ENCODE peak calls at places on chromosomes 11 and 22, in four cellular contexts. Z, L, S and J are unnamed samples.

GRCh38 chr11:118263694-118264567 is at the start of gene MPZL2:
- DNase-seq in Z (no peak), S (no peak), L (no peak), J (peak; percentile 95)

GRCh38 chr22:30422481-30423295 is 2.9 kb upstream of the MTFP1 start:
- DNase-seq in L (no peak), S (no peak), Z (no peak), J (peak; percentile 94)

GRCh38 chr22:35517769-35518530 is 22.7 kb upstream of the RASD2 start:
- DNase-seq in L (no peak), S (no peak), Z (no peak), J (peak; percentile 44)

GRCh38 chr22:31313366-31314147 is 21.3 kb upstream of the PIK3IP1 start:
- DNase-seq in L (peak; percentile 72), Z (peak; percentile 65), S (peak; percentile 38), J (peak; percentile 83)

GRCh38 chr11:74282863-74283484 is 28.5 kb downstream of the P4HA3 start:
- DNase-seq in S (no peak), Z (no peak), L (no peak), J (no peak)

GRCh38 chr22:24554316-24555159 is at the start of gene GUCD1:
- DNase-seq in S (no peak), Z (peak; percentile 8), L (no peak), J (peak; percentile 18)

GRCh38 chr11:3605721-3606324 is 36.0 kb downstream of the ART5 start:
- DNase-seq in S (no peak), Z (no peak), L (no peak), J (peak; percentile 47)

GRCh38 chr11:66448523-66448922 is 9.9 kb upstream of the MRPL11 start:
- DNase-seq in L (no peak), Z (no peak), S (no peak), J (no peak)

GRCh38 chr22:38070250-38070921 is 13.2 kb downstream of the PICK1 start:
- DNase-seq in Z (no peak), S (no peak), L (no peak), J (no peak)

GRCh38 chr22:19820880-19821522 is 33.7 kb downstream of the GNB1L start:
- DNase-seq in Z (no peak), S (no peak), L (no peak), J (no peak)

GRCh38 chr11:66985508-66986177 is 10.5 kb downstream of the C11orf86 start:
- DNase-seq in Z (no peak), L (no peak), S (no peak), J (no peak)

GRCh38 chr22:27220349-27220748 is 563.0 kb downstream of the MIAT start:
- DNase-seq in S (no peak), L (no peak), Z (no peak), J (no peak)